ENCODE peak calls at places on chromosomes 1 and 21, in four cellular contexts. M, F, G and P are unnamed samples.

GRCh38 chr1:180598333-180598979 is 33.4 kb upstream of the XPR1 start:
- DNase-seq in M (peak), G (no peak), F (no peak), P (no peak)

GRCh38 chr1:227884370-227885134 is 63.2 kb downstream of the WNT9A start:
- DNase-seq in F (no peak), G (no peak), M (no peak), P (no peak)

GRCh38 chr1:30257322-30257721 is 466.1 kb downstream of the MATN1 start:
- DNase-seq in G (no peak), M (no peak), F (no peak), P (no peak)

GRCh38 chr1:51454554-51454953 is 64.5 kb downstream of the EPS15 start:
- DNase-seq in M (no peak), F (no peak), G (no peak), P (no peak)

GRCh38 chr1:143698016-143698415 is 273.8 kb downstream of the FAM72C start:
- DNase-seq in M (peak), G (no peak), F (no peak), P (no peak)

GRCh38 chr21:45004481-45005263 is 64.8 kb downstream of the SLX9 start:
- DNase-seq in G (peak), M (no peak), F (no peak), P (peak)

GRCh38 chr1:99548924-99549605 is 96.8 kb upstream of the PALMD start:
- DNase-seq in M (no peak), G (peak), F (no peak), P (no peak)

GRCh38 chr1:242876021-242876420 is 351.5 kb upstream of the PLD5 start:
- DNase-seq in M (peak), F (no peak), G (no peak), P (no peak)

GRCh38 chr1:14617791-14618190 is 19.3 kb downstream of the KAZN start:
- DNase-seq in F (no peak), G (no peak), M (no peak), P (no peak)

GRCh38 chr1:110443393-110443918 is 7.5 kb upstream of the PROK1 start:
- DNase-seq in G (no peak), M (no peak), F (no peak), P (no peak)
- H3K4me3 ChIP-seq in G (no peak), M (no peak), F (no peak), P (no peak)

DNA sequence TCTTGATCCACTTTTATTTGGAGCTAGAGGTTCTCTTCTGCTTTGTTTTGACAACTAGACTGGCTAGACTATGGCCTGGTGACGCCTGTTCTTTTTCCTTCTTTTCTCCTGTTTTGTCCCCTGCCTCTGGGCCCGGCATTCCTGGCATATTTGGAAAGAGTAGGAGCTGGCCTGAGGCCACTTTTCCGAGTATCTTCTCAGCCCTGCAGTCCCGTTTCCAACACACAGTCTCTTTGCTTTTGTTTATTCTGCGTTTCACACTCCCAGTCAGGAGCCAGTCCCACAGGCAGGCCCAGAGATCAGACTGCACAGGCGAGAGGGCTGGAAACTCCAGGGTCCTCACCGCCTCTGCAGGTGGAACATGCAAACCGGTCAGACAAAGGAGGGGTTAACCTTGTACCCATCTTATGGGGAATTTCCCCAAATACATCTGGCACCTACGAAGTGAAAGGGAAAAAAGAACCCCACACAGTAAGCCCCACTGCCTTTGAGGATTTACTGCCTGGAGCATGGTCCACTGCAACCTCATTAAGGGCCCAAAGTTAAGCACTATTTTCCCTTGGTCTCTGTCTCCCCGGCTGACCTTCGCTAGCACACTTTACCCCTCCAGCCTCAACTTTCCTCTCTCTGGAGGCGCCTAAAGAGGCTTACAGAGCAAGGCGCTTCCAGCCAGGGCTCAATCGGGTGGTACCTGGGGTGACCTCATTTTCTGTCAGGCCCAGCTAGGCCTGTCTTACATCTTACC is 141.1 kb downstream of the TOMM20 start:
- DNase-seq in F (peak), M (peak), G (peak), P (no peak)
- TF ChIP-seq CTCF in F (no peak), M (no peak), G (no peak), P (no peak)

GRCh38 chr1:161260346-161260745 is 1.8 kb downstream of the PCP4L1 start:
- DNase-seq in G (no peak), F (no peak), M (no peak), P (no peak)
- H3K4me3 ChIP-seq in G (no peak), F (no peak), M (no peak), P (no peak)

DNA sequence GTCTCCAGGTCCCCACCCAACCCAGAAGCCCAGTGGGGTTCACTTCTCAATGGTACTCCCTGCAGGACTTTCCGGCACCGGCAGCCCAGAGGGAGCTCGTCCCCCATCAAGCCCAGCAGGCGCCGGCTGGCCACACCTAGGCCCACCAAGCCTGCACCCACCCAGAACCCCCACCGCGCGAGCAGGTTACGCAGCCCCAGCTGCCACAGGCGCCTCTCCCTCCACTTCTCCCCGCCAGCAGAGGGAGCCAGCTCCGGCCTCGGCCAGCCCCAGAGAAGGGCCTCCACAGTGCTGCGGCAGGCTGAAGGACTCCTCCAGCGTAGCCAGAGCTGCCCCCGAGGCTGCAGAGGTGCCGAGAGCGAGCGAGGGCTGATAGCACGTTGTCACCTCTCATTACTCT is 722.3 kb downstream of the PLA2G4A start:
- DNase-seq in F (no peak), G (no peak), M (peak), P (no peak)
- TF ChIP-seq CTCF in F (no peak), G (no peak), M (no peak), P (no peak)

DNA sequence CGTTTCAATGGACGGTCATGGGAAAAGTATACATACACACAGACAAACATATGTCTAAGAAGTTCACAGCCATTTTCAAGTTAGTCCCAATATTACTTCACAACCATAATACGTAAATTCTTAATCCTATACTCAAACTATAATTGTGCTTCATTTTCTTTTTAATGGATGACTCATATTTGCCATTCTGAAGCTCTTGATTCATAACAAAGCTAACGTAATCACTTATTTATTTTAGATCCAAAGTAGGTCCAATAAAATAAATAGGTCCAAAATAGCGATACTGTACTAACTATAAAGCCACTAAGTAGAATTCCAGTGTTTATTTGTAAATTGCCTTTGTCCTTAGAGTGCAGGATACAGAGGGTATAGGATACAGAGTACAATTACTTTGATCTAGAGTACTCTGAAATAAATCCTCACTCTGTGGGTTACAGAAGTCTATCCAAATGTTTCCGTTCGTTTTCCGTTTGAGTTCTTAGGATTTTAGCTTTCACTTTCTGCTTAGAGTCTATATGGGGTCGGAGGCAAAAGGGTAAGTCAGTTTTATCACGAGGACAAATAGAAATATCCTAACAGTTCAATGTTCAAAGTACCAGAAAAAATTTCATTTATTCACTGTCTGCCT is 8.8 kb upstream of the C1orf115 start:
- DNase-seq in G (no peak), F (peak), M (no peak), P (no peak)
- H3K4me3 ChIP-seq in G (no peak), F (peak), M (no peak), P (no peak)